ENCODE peak calls at places on chromosomes 13 and 19, in four cellular contexts. S is non-pigmented ciliary epithelial cell, V is psoas muscle, U is PC-9. E is an unnamed sample.

GRCh38 chr19:19531951-19532805 is 3.5 kb downstream of the YJEFN3 start:
- DNase-seq in S (no peak), V (peak), U (peak), E (peak)

GRCh38 chr19:8890260-8890659 is 58.1 kb downstream of the MBD3L1 start:
- DNase-seq in S (no peak), V (no peak), U (no peak), E (no peak)

GRCh38 chr13:42894765-42895181 is 97.3 kb downstream of the EPSTI1 start:
- DNase-seq in S (peak), V (no peak), U (peak), E (no peak)

GRCh38 chr13:33509642-33510229 is 224.2 kb upstream of the STARD13 start:
- DNase-seq in S (no peak), V (no peak), U (peak), E (no peak)

GRCh38 chr19:6095760-6096159 is 14.5 kb downstream of the RFX2 start:
- DNase-seq in S (no peak), V (no peak), U (no peak), E (no peak)

GRCh38 chr13:25881136-25881926 is 170.5 kb downstream of the SHISA2 start:
- DNase-seq in S (no peak), V (no peak), U (no peak), E (no peak)

GRCh38 chr19:16328824-16329482 is 4.3 kb downstream of the KLF2 start:
- DNase-seq in S (no peak), V (no peak), U (no peak), E (peak)

GRCh38 chr19:55340784-55341147 is 1.1 kb downstream of the KMT5C start:
- DNase-seq in S (no peak), V (no peak), U (no peak), E (no peak)

GRCh38 chr19:1513492-1514294 is 874 bp upstream of the ADAMTSL5 start:
- DNase-seq in S (peak), V (peak), U (peak), E (peak)

E was measured in stimulated activated CD8-positive, alpha-beta memory T cell treated with anti-CD3 and anti-CD28 coated beads, Interleukin-7, amount 100 ng/mL, for 4 hours.